ENCODE peak calls at places on chromosomes 4 and X, in seven cellular contexts. One of them, this sample, is unnamed.

GRCh38 chr4:32569844-32570243 is 1849.7 kb downstream of the PCDH7 start:
- DNase-seq in fibroblast of lung: no peak
- DNase-seq in tibial artery: no peak
- DNase-seq in astrocyte of the spinal cord: no peak
- DNase-seq in adrenal gland: no peak
- DNase-seq in lower leg skin: no peak
- DNase-seq in GM13976: no peak
- DNase-seq in this sample: no peak

GRCh38 chr4:89486042-89486441 is 178.4 kb upstream of the GPRIN3 start:
- DNase-seq in lower leg skin: no peak
- DNase-seq in astrocyte of the spinal cord: peak; percentile 46
- DNase-seq in GM13976: peak; percentile 38
- DNase-seq in adrenal gland: no peak
- DNase-seq in fibroblast of lung: peak; percentile 74
- DNase-seq in tibial artery: no peak
- DNase-seq in this sample: no peak

GRCh38 chrX:15564981-15565579 is 35.7 kb downstream of the ACE2 start:
- DNase-seq in fibroblast of lung: peak; percentile 67
- DNase-seq in lower leg skin: peak; percentile 88
- DNase-seq in astrocyte of the spinal cord: peak; percentile 55
- DNase-seq in GM13976: peak; percentile 18
- DNase-seq in adrenal gland: peak; percentile 85
- DNase-seq in tibial artery: peak; percentile 68
- DNase-seq in this sample: no peak

GRCh38 chrX:100995469-100995868 is 26.0 kb downstream of the ARL13A start:
- DNase-seq in tibial artery: no peak
- DNase-seq in GM13976: no peak
- DNase-seq in lower leg skin: no peak
- DNase-seq in fibroblast of lung: peak; percentile 56
- DNase-seq in astrocyte of the spinal cord: peak; percentile 80
- DNase-seq in adrenal gland: no peak
- DNase-seq in this sample: no peak

GRCh38 chrX:65587616-65588526 is 53.3 kb upstream of the LAS1L start:
- DNase-seq in adrenal gland: peak; percentile 78
- DNase-seq in fibroblast of lung: peak; percentile 80
- DNase-seq in astrocyte of the spinal cord: peak; percentile 58
- DNase-seq in lower leg skin: peak; percentile 96
- DNase-seq in GM13976: no peak
- DNase-seq in tibial artery: peak; percentile 89
- DNase-seq in this sample: no peak

GRCh38 chr4:6548201-6548881 is 26.6 kb upstream of the MAN2B2 start:
- DNase-seq in tibial artery: no peak
- DNase-seq in adrenal gland: peak; percentile 72
- DNase-seq in GM13976: no peak
- DNase-seq in fibroblast of lung: peak; percentile 42
- DNase-seq in lower leg skin: no peak
- DNase-seq in astrocyte of the spinal cord: peak; percentile 20
- DNase-seq in this sample: no peak

GRCh38 chr4:128608006-128608405 is 201.5 kb upstream of the JADE1 start:
- DNase-seq in lower leg skin: no peak
- DNase-seq in tibial artery: no peak
- DNase-seq in GM13976: no peak
- DNase-seq in fibroblast of lung: no peak
- DNase-seq in astrocyte of the spinal cord: no peak
- DNase-seq in adrenal gland: no peak
- DNase-seq in this sample: no peak

GRCh38 chr4:34850426-34850825 is 1393.9 kb downstream of the ARAP2 start:
- DNase-seq in lower leg skin: no peak
- DNase-seq in fibroblast of lung: no peak
- DNase-seq in tibial artery: no peak
- DNase-seq in GM13976: no peak
- DNase-seq in astrocyte of the spinal cord: no peak
- DNase-seq in adrenal gland: no peak
- DNase-seq in this sample: no peak

GRCh38 chr4:1855334-1856070 is 454 bp downstream of the LETM1 start:
- DNase-seq in lower leg skin: no peak
- DNase-seq in fibroblast of lung: no peak
- DNase-seq in astrocyte of the spinal cord: no peak
- DNase-seq in tibial artery: no peak
- DNase-seq in GM13976: peak; percentile 57
- DNase-seq in adrenal gland: peak; percentile 63
- DNase-seq in this sample: peak; percentile 49

GRCh38 chr4:45629717-45630116 is 494.1 kb downstream of the GABRG1 start:
- DNase-seq in astrocyte of the spinal cord: no peak
- DNase-seq in fibroblast of lung: peak; percentile 9
- DNase-seq in tibial artery: no peak
- DNase-seq in adrenal gland: peak; percentile 55
- DNase-seq in lower leg skin: no peak
- DNase-seq in GM13976: no peak
- DNase-seq in this sample: no peak

GRCh38 chr4:1523907-1524636 is 117.8 kb upstream of the NKX1-1 start:
- DNase-seq in lower leg skin: no peak
- DNase-seq in fibroblast of lung: no peak
- DNase-seq in astrocyte of the spinal cord: no peak
- DNase-seq in GM13976: no peak
- DNase-seq in tibial artery: no peak
- DNase-seq in adrenal gland: no peak
- DNase-seq in this sample: no peak

GRCh38 chr4:24659241-24659961 is 75.0 kb upstream of the DHX15 start:
- DNase-seq in astrocyte of the spinal cord: no peak
- DNase-seq in lower leg skin: no peak
- DNase-seq in GM13976: no peak
- DNase-seq in tibial artery: no peak
- DNase-seq in fibroblast of lung: peak; percentile 67
- DNase-seq in adrenal gland: no peak
- DNase-seq in this sample: no peak

GRCh38 chrX:20378291-20378920 is 111.7 kb upstream of the RPS6KA3 start:
- DNase-seq in astrocyte of the spinal cord: no peak
- DNase-seq in fibroblast of lung: no peak
- DNase-seq in tibial artery: no peak
- DNase-seq in lower leg skin: no peak
- DNase-seq in adrenal gland: no peak
- DNase-seq in GM13976: no peak
- DNase-seq in this sample: no peak

GRCh38 chr4:159232465-159233106 is 129.7 kb downstream of the RAPGEF2 start:
- DNase-seq in lower leg skin: no peak
- DNase-seq in tibial artery: no peak
- DNase-seq in astrocyte of the spinal cord: no peak
- DNase-seq in adrenal gland: no peak
- DNase-seq in GM13976: no peak
- DNase-seq in fibroblast of lung: no peak
- DNase-seq in this sample: no peak

GRCh38 chr4:17812801-17813200 is 2.0 kb downstream of the NCAPG start:
- DNase-seq in astrocyte of the spinal cord: peak; percentile 38
- DNase-seq in tibial artery: no peak
- DNase-seq in GM13976: no peak
- DNase-seq in adrenal gland: no peak
- DNase-seq in lower leg skin: no peak
- DNase-seq in fibroblast of lung: peak; percentile 54
- DNase-seq in this sample: no peak

GRCh38 chr4:31106419-31106818 is 386.2 kb downstream of the PCDH7 start:
- DNase-seq in tibial artery: no peak
- DNase-seq in adrenal gland: no peak
- DNase-seq in GM13976: no peak
- DNase-seq in lower leg skin: no peak
- DNase-seq in fibroblast of lung: no peak
- DNase-seq in astrocyte of the spinal cord: no peak
- DNase-seq in this sample: no peak

GRCh38 chrX:69616520-69617203 is 749 bp downstream of the EDA start:
- DNase-seq in fibroblast of lung: no peak
- DNase-seq in tibial artery: peak; percentile 59
- DNase-seq in GM13976: peak; percentile 6
- DNase-seq in adrenal gland: peak; percentile 50
- DNase-seq in lower leg skin: peak; percentile 85
- DNase-seq in astrocyte of the spinal cord: no peak
- DNase-seq in this sample: peak; percentile 10

GRCh38 chr4:16516796-16517413 is 290.6 kb upstream of the TAPT1 start:
- DNase-seq in GM13976: no peak
- DNase-seq in fibroblast of lung: peak; percentile 82
- DNase-seq in adrenal gland: peak; percentile 88
- DNase-seq in tibial artery: peak; percentile 67
- DNase-seq in astrocyte of the spinal cord: peak; percentile 61
- DNase-seq in lower leg skin: no peak
- DNase-seq in this sample: no peak

GRCh38 chr4:6470502-6471302 is 1.7 kb downstream of the PPP2R2C start:
- DNase-seq in fibroblast of lung: peak; percentile 26
- DNase-seq in lower leg skin: peak; percentile 82
- DNase-seq in tibial artery: peak; percentile 65
- DNase-seq in adrenal gland: peak; percentile 73
- DNase-seq in GM13976: peak; percentile 41
- DNase-seq in astrocyte of the spinal cord: peak; percentile 4
- DNase-seq in this sample: no peak

GRCh38 chr4:173009129-173009823 is 159.3 kb upstream of the GALNT7 start:
- DNase-seq in tibial artery: no peak
- DNase-seq in lower leg skin: no peak
- DNase-seq in astrocyte of the spinal cord: peak; percentile 63
- DNase-seq in fibroblast of lung: peak; percentile 66
- DNase-seq in GM13976: no peak
- DNase-seq in adrenal gland: no peak
- DNase-seq in this sample: no peak

GRCh38 chrX:48676893-48677270 is 6.7 kb upstream of the WAS start:
- DNase-seq in tibial artery: no peak
- DNase-seq in astrocyte of the spinal cord: no peak
- DNase-seq in GM13976: no peak
- DNase-seq in fibroblast of lung: no peak
- DNase-seq in adrenal gland: no peak
- DNase-seq in lower leg skin: no peak
- DNase-seq in this sample: peak; percentile 18

GRCh38 chr4:144461906-144462305 is 184.1 kb upstream of the HHIP start:
- DNase-seq in GM13976: no peak
- DNase-seq in tibial artery: no peak
- DNase-seq in astrocyte of the spinal cord: no peak
- DNase-seq in lower leg skin: no peak
- DNase-seq in adrenal gland: no peak
- DNase-seq in fibroblast of lung: no peak
- DNase-seq in this sample: no peak

GRCh38 chr4:72311291-72311690 is 257.7 kb downstream of the ADAMTS3 start:
- DNase-seq in astrocyte of the spinal cord: no peak
- DNase-seq in GM13976: no peak
- DNase-seq in lower leg skin: no peak
- DNase-seq in adrenal gland: no peak
- DNase-seq in fibroblast of lung: no peak
- DNase-seq in tibial artery: no peak
- DNase-seq in this sample: no peak

GRCh38 chr4:37635155-37635554 is 51.0 kb downstream of the RELL1 start:
- DNase-seq in astrocyte of the spinal cord: no peak
- DNase-seq in GM13976: no peak
- DNase-seq in fibroblast of lung: no peak
- DNase-seq in adrenal gland: no peak
- DNase-seq in lower leg skin: no peak
- DNase-seq in tibial artery: no peak
- DNase-seq in this sample: no peak
- TF ChIP-seq CTCF in astrocyte of the spinal cord: no peak
- TF ChIP-seq CTCF in GM13976: no peak
- TF ChIP-seq CTCF in fibroblast of lung: no peak
- TF ChIP-seq CTCF in adrenal gland: no peak
- TF ChIP-seq CTCF in lower leg skin: no peak
- TF ChIP-seq CTCF in tibial artery: no peak
- TF ChIP-seq CTCF in this sample: no peak

DNA sequence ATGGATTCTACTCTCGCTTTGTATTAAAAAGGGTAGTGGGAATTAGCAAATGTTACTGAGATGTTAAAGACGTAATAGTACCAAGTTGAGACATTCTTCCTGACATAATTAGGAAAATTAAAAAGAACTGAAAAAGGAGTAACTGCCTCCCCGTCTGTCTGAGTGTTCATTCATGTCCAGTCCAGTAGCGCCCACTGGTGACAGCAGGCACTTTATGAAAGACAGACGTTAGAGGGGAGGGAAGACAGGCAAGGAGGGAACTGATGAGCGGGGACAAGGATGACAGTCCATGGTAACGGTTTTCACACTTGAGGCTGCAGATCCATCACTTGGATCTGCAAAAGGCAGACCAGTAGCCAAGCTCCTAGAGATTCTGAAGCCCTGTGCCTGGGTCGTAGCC is 326.7 kb downstream of the STK32B start:
- DNase-seq in astrocyte of the spinal cord: no peak
- DNase-seq in tibial artery: no peak
- DNase-seq in GM13976: no peak
- DNase-seq in adrenal gland: no peak
- DNase-seq in lower leg skin: no peak
- DNase-seq in fibroblast of lung: no peak
- DNase-seq in this sample: no peak
- TF ChIP-seq CTCF in astrocyte of the spinal cord: peak; percentile 26
- TF ChIP-seq CTCF in tibial artery: no peak
- TF ChIP-seq CTCF in GM13976: no peak
- TF ChIP-seq CTCF in adrenal gland: no peak
- TF ChIP-seq CTCF in lower leg skin: no peak
- TF ChIP-seq CTCF in fibroblast of lung: no peak
- TF ChIP-seq CTCF in this sample: no peak

DNA sequence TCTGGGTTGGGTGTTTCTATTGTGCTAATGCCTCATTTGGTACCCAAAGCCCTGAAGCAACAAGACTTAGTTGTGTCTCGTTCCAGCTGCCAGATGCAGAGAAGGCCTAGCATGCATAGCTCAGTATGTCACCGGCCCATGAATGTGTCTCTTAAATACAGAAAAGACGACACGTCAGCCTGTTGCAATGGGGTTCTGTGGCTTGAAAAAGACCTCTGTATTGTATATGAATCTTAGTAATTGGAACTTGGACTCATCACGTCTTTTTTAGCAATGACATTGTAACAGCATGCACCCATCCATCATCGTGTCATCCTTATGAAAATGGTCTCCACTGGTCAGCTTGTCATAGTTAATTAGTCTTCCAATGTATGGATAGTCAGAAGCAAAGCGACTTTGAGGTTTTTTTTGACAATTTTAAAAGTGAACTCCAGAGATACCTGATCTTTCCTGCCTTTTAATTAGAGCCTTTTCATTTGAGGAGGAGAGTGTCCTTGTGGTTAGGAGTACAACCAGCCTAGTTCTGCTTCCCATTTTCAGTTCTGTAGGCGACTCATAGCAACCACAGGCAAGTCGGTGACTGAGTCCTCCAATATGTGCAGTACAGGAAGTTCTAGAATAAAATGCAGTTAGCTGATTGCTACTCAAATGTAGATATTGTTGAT is 126.5 kb upstream of the GATB start:
- DNase-seq in tibial artery: no peak
- DNase-seq in astrocyte of the spinal cord: peak; percentile 70
- DNase-seq in fibroblast of lung: peak; percentile 16
- DNase-seq in lower leg skin: no peak
- DNase-seq in GM13976: no peak
- DNase-seq in adrenal gland: no peak
- DNase-seq in this sample: no peak
- TF ChIP-seq CTCF in tibial artery: no peak
- TF ChIP-seq CTCF in astrocyte of the spinal cord: no peak
- TF ChIP-seq CTCF in fibroblast of lung: no peak
- TF ChIP-seq CTCF in lower leg skin: no peak
- TF ChIP-seq CTCF in GM13976: no peak
- TF ChIP-seq CTCF in adrenal gland: no peak
- TF ChIP-seq CTCF in this sample: no peak

DNA sequence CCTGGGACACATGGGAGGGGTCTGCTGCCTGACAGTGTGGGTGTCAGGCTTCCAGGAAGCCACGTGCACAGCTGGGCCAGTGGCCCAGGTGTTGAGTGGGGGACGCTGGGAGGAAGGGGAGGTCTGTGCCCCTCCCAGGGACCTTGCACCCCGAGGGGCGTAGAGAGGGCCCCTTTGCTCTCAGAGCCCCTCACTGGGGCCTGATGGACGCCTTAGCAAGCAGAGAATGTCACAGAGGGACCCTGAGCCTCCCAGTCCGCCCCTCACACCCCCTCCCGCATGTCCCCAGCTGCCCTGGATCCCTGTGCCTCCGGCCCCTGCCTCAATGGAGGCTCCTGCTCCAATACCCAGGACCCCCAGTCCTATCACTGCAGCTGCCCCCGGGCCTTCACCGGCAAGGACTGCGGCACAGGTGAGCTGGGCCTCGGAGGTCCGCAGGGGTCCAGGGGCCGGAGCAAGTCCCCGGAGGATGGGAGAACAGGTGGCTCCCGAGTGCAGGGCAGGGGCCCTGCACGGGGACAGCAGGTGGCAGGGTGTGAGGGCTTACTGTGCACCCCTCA is 2.1 kb downstream of the HGFAC start:
- DNase-seq in adrenal gland: no peak
- DNase-seq in tibial artery: no peak
- DNase-seq in lower leg skin: no peak
- DNase-seq in GM13976: no peak
- DNase-seq in fibroblast of lung: no peak
- DNase-seq in astrocyte of the spinal cord: no peak
- DNase-seq in this sample: no peak
- TF ChIP-seq CTCF in adrenal gland: no peak
- TF ChIP-seq CTCF in tibial artery: no peak
- TF ChIP-seq CTCF in lower leg skin: no peak
- TF ChIP-seq CTCF in GM13976: no peak
- TF ChIP-seq CTCF in fibroblast of lung: no peak
- TF ChIP-seq CTCF in astrocyte of the spinal cord: no peak
- TF ChIP-seq CTCF in this sample: no peak

This sample was measured in activated B cell treated with CpG ODN at 0.5 μM for 24 hours.